ENCODE peak calls at places on chromosome 6, in six cellular contexts. Y, G, S, D, N and B are unnamed samples.

GRCh38 chr6:127177030-127177928 is 58.8 kb downstream of the RSPO3 start:
- DNase-seq in Y (no peak), G (no peak), S (peak), D (no peak), N (no peak), B (no peak)

GRCh38 chr6:170438402-170438753 is 114.7 kb downstream of the PSMB1 start:
- DNase-seq in Y (peak), G (no peak), S (peak), D (peak), N (peak), B (no peak)

GRCh38 chr6:42140756-42141602 is 1.4 kb downstream of the C6orf132 start:
- DNase-seq in Y (no peak), G (no peak), S (peak), D (no peak), N (peak), B (no peak)

GRCh38 chr6:158769228-158769627 is 49.9 kb downstream of the EZR start:
- DNase-seq in Y (no peak), G (no peak), S (no peak), D (no peak), N (no peak), B (no peak)

GRCh38 chr6:150494236-150494635 is 105.4 kb upstream of the PLEKHG1 start:
- DNase-seq in Y (no peak), G (no peak), S (peak), D (no peak), N (no peak), B (no peak)

GRCh38 chr6:165663736-165664552 is 903 bp upstream of the PDE10A start:
- DNase-seq in Y (no peak), G (no peak), S (peak), D (peak), N (no peak), B (no peak)

GRCh38 chr6:28985396-28986164 is 19.5 kb downstream of the ZNF311 start:
- DNase-seq in Y (peak), G (no peak), S (peak), D (no peak), N (peak), B (no peak)

GRCh38 chr6:132067286-132067685 is 116.1 kb upstream of the CCN2 start:
- DNase-seq in Y (peak), G (no peak), S (peak), D (no peak), N (no peak), B (no peak)

GRCh38 chr6:2147737-2148448 is 97.5 kb downstream of the GMDS start:
- DNase-seq in Y (no peak), G (no peak), S (peak), D (no peak), N (no peak), B (no peak)